ENCODE peak calls at places on chromosomes 1 and 21, in four cellular contexts. T is HCT116, R is HepG2, Y is K562. G is an unnamed sample.

GRCh38 chr1:232431748-232432147 is 198.2 kb downstream of the SIPA1L2 start:
- DNase-seq in T (no peak), R (no peak), Y (no peak), G (no peak)

GRCh38 chr1:64387382-64388066 is 82.4 kb upstream of the CACHD1 start:
- DNase-seq in T (no peak), R (no peak), Y (no peak), G (peak)

GRCh38 chr1:31381394-31382287 is 8.8 kb upstream of the FABP3 start:
- DNase-seq in T (no peak), R (no peak), Y (no peak), G (no peak)

GRCh38 chr1:19770436-19771190 is 29.1 kb downstream of the TMCO4 start:
- DNase-seq in T (no peak), R (no peak), Y (no peak), G (no peak)

GRCh38 chr1:6646499-6647148 is 22.0 kb downstream of the THAP3 start:
- DNase-seq in T (peak), R (peak), Y (peak), G (peak)

GRCh38 chr1:44812822-44813543 is 4.7 kb downstream of the BTBD19 start:
- DNase-seq in T (no peak), R (no peak), Y (no peak), G (peak)

GRCh38 chr1:109228167-109228566 is 14.4 kb downstream of the SARS1 start:
- DNase-seq in T (no peak), R (no peak), Y (no peak), G (no peak)

GRCh38 chr1:51990478-51990965 is at the start of gene RAB3B:
- DNase-seq in T (peak), R (peak), Y (peak), G (peak)

GRCh38 chr1:168917796-168918195 is 188.7 kb upstream of the ATP1B1 start:
- DNase-seq in T (no peak), R (no peak), Y (no peak), G (no peak)

GRCh38 chr1:7478797-7479499 is 292.1 kb upstream of the VAMP3 start:
- DNase-seq in T (no peak), R (no peak), Y (no peak), G (no peak)

GRCh38 chr1:89536555-89537393 is 12.1 kb downstream of the LRRC8B start:
- DNase-seq in T (no peak), R (no peak), Y (no peak), G (no peak)

GRCh38 chr1:220734571-220735326 is 13.4 kb upstream of the MTARC2 start:
- DNase-seq in T (no peak), R (peak), Y (no peak), G (no peak)

GRCh38 chr1:215282557-215282956 is 200.0 kb downstream of the KCNK2 start:
- DNase-seq in T (no peak), R (no peak), Y (no peak), G (no peak)

GRCh38 chr1:223487514-223488259 is 94.5 kb downstream of the CCDC185 start:
- DNase-seq in T (no peak), R (no peak), Y (no peak), G (no peak)

GRCh38 chr1:77632216-77632615 is 50.2 kb downstream of the ZZZ3 start:
- DNase-seq in T (no peak), R (no peak), Y (no peak), G (no peak)

GRCh38 chr1:161166669-161167548 is 683 bp downstream of the PPOX start:
- DNase-seq in T (no peak), R (no peak), Y (no peak), G (peak)

DNA sequence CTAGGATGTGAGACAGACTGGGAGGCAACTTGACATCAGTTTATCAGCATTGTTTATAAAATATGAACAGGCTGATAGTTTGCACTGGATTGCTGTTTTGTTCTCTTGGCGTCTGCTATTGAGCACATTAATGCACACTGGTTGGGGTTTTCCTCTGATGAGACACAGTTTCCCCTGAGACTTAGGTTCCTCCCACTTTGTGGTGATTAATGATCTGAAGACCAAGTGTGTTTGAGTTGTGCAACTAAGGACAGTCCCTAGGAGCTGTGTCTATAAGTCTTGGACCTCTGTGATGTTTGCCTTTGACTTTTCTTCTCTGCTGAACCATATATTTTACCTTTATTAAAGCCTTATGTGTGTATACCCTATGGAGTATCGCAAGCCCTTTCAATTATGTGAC is 1015.4 kb downstream of the AMY1C start:
- DNase-seq in T (no peak), R (no peak), Y (no peak), G (no peak)
- TF ChIP-seq MAX in T (no peak), R (no peak), Y (no peak), G (no peak)

GRCh38 chr1:2289607-2290006 is 61.5 kb downstream of the SKI start:
- DNase-seq in T (no peak), R (no peak), Y (no peak), G (no peak)

GRCh38 chr1:2288308-2288707 is 60.2 kb downstream of the SKI start:
- DNase-seq in T (no peak), R (no peak), Y (no peak), G (no peak)

GRCh38 chr1:2288816-2289536 is 60.9 kb downstream of the SKI start:
- DNase-seq in T (no peak), R (no peak), Y (no peak), G (no peak)

GRCh38 chr1:2290595-2291510 is 62.7 kb downstream of the SKI start:
- DNase-seq in T (no peak), R (no peak), Y (no peak), G (no peak)

GRCh38 chr1:2290171-2290578 is 62.1 kb downstream of the SKI start:
- DNase-seq in T (no peak), R (no peak), Y (peak), G (no peak)
- TF ChIP-seq RAD21 in T (no peak), R (no peak), Y (no peak), G (no peak)

DNA sequence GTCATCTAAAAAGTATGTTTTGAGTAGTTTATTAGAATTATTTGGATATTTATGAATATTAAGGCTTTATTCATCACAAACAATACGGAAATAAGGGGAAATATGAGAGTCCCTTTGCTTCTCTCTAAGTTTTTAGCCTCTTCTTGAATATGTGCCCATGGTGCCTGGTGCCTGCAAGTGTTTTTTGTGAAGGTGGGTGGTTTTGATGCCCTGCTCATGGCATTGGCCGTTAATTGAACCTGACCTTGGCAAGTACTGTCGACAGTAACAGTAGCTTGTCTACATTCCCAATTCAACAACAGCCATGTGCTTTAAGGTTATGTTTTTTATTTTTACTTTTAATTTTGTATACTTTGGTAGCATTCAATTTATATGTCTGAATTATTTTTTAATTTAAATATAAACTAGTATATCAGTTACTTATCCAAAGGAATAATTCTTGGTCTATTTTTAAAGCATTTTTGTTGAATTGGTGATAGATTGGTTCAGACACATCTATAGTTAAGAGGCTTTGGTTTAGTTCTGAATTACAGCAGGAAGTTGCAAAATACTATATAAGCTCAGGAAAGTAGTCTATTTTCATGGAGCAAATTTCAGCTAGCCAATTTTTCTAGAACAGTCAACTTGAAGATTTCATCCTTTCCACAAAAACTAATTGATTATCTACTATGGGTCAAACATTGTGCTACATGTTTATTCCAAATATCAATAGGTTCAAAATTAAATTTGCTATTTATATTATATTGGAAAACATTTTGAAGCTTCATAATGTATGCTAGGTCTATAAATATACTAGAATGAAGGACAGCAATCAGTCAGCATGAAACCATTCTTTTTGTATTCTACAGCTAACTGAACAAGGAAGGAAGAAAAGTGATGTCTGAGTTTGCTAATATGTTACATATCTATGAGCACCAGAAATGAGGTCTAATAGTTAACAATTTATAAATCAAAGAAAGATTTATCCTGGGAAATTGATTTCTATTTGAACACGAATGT is 184.4 kb downstream of the MRPL39 start:
- DNase-seq in T (no peak), R (no peak), Y (no peak), G (no peak)
- TF ChIP-seq ELF1 in T (no peak), R (no peak), Y (no peak), G (no peak)

GRCh38 chr1:41631971-41632370 is 147.5 kb upstream of the EDN2 start:
- DNase-seq in T (no peak), R (no peak), Y (no peak), G (no peak)
- TF ChIP-seq MAX in T (no peak), R (no peak), Y (no peak), G (no peak)

DNA sequence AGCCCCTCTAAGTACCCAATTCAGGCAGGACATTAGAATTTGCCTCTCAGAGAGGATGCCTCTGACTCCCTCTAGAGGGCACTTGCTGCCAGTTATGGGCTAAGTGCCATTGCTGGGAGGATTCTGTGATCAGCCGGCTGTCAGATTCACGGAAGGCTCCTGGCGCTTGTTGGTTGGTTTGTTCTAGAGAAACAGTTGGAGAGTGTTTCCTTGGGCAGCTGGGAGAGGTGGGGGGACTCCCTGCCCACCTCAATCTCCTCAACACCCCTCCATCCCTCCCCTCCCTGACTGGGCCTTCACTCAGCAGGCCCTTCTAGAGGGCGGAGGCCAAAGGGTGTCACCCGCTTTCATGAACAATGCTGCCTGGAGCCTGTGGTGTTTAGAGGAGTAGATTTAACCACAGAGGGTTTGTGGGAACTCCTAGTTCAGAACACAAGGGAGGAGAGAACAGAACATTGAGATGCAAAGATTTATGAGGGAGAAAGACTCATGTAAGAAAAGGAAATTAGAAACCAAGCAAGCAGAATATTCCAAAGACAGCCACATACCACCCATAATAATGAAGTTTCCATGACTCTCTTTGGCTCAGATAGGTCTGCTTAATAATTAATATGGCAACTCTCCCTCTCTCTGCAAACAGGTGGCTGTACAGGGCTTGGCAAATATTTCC is 29.9 kb upstream of the ACP6 start:
- DNase-seq in T (peak), R (peak), Y (peak), G (peak)
- TF ChIP-seq RAD21 in T (peak), R (peak), Y (peak), G (peak)

DNA sequence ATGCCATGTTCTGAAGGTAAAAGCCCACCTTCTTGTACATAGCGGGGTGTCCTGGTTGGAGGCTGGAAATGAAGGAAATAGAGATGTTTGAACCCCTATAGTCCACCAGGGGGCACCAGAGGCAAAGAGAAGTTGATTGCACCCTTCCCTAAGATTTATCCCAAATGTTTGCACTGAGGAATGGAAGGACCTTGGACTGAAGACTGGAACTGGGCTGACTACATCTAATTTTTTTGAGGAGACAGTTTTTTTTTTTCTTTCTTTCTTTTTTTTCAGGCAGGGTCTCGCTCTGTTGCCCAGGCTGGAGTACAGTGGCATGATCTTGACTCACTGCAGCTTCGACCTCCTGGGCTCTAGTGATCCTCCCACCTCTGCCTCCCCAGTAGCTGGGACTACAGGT is 55.3 kb upstream of the EIF4G3 start:
- DNase-seq in T (peak), R (peak), Y (peak), G (peak)
- TF ChIP-seq ELF1 in T (no peak), R (no peak), Y (no peak), G (no peak)

DNA sequence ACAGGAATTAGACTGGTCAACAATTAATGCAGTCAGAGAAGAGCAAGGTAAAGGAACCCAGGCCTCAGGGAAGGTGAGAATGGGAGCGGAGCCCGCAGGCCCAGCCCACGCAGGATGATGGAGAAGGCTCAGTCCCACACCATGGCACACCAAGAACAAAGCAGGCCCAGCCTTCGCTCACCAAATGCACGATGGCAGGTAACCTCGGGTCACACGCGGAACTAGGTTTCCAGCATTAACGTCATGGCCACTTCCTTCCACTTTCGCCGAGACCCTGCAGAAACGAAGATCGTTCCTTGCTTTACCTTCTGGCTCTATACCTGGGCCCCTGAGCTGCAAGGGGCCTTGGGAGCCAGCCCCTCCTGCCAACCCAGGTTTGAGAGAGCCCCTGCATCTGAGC is 240.2 kb upstream of the C1orf174 start:
- DNase-seq in T (no peak), R (no peak), Y (no peak), G (no peak)
- TF ChIP-seq MAX in T (no peak), R (no peak), Y (no peak), G (no peak)

G was measured in SK-N-SH.